ENCODE peak calls at places on chromosomes 3 and 15, in seven cellular contexts. D is H9, P is H1, M is IMR-90, W is mesendoderm, A is mesenchymal stem cell, Z is trophoblast cell. J is an unnamed sample. For H3K4me1, the result is how much of the 10 kb centered on the place peaks cover.

GRCh38 chr3:172373912-172374311 is 74.3 kb downstream of the GHSR start:
- DNase-seq in D (no peak), P (no peak), M (no peak), W (no peak), A (no peak), Z (no peak), J (no peak)

GRCh38 chr3:160637081-160637480 is 39.9 kb upstream of the ARL14 start:
- DNase-seq in D (no peak), P (no peak), M (no peak), W (no peak), A (no peak), Z (no peak), J (no peak)

GRCh38 chr3:58063424-58063823 is 55.2 kb downstream of the FLNB start:
- DNase-seq in D (no peak), P (no peak), M (peak), W (no peak), A (no peak), Z (no peak), J (no peak)

GRCh38 chr3:123914829-123915228 is 30.7 kb upstream of the MYLK start:
- DNase-seq in D (no peak), P (no peak), M (no peak), W (peak), A (no peak), Z (no peak), J (no peak)

GRCh38 chr3:135905058-135905724 is 60.3 kb upstream of the PPP2R3A start:
- DNase-seq in D (no peak), P (no peak), M (peak), W (peak), A (no peak), Z (peak), J (no peak)

GRCh38 chr3:195224156-195224979 is 46.6 kb downstream of the XXYLT1 start:
- DNase-seq in D (no peak), P (peak), M (no peak), W (no peak), A (no peak), Z (no peak), J (no peak)

GRCh38 chr3:117537949-117538348 is 828.4 kb downstream of the TUSC7 start:
- DNase-seq in D (no peak), P (no peak), M (no peak), W (no peak), A (no peak), Z (no peak), J (no peak)

GRCh38 chr3:33704891-33705290 is 13.2 kb downstream of the CLASP2 start:
- DNase-seq in D (no peak), P (no peak), M (peak), W (no peak), A (no peak), Z (peak), J (no peak)

GRCh38 chr15:101121511-101122090 is 130.2 kb downstream of the CHSY1 start:
- DNase-seq in D (peak), P (peak), M (peak), W (peak), A (peak), Z (peak), J (peak)

GRCh38 chr15:31598620-31599019 is 272.0 kb downstream of the KLF13 start:
- DNase-seq in D (peak), P (peak), M (peak), W (peak), A (no peak), Z (no peak), J (no peak)

GRCh38 chr15:40437754-40438687 is 2.7 kb upstream of the BAHD1 start:
- DNase-seq in D (no peak), P (peak), M (no peak), W (no peak), A (no peak), Z (no peak), J (no peak)

GRCh38 chr15:39511000-39511914 is 69.6 kb upstream of the THBS1 start:
- DNase-seq in D (no peak), P (no peak), M (peak), W (no peak), A (peak), Z (peak), J (no peak)

GRCh38 chr15:72340366-72340765 is 20.4 kb upstream of the CELF6 start:
- DNase-seq in D (no peak), P (no peak), M (peak), W (no peak), A (peak), Z (no peak), J (no peak)

GRCh38 chr15:63075072-63075995 is 32.8 kb downstream of the TPM1 start:
- DNase-seq in D (peak), P (no peak), M (peak), W (no peak), A (peak), Z (peak), J (no peak)

DNA sequence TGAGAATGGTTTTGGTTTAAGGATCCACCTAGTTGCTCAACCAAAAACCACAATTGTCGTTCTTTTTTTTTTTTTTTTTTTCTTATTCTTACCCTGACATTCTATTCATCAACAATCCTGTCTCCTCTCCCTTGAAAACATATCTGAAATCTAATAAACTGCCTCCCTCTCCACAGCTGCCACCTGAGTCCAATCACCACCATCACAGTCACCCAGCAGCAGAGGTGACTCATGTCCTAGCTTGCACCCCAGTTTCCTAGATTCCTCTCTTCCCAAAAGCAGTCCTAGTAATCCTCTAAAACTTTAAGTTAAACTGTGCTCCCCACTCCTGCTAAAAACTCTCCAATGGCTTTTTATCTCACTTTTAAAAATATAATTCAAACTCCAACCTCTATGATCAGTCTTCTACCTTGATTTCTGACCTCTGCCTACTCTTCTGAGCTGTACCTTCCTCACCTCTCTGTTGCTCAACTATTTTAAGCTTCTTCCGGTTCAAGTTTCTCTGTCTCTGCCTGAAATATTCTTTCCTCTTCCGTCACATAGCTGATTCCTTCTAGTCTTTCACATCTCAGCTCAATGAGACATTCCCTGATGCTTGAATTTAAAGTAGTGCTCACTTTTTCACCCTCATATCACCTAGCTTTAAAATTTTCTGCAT is 33.7 kb upstream of the RBMS3 start:
- DNase-seq in D (no peak), P (no peak), M (no peak), W (no peak), A (no peak), Z (no peak), J (no peak)
- H2BK5ac ChIP-seq in D (no peak), P (no peak), M (no peak), W (no peak), A (no peak), Z (no peak), J (no peak)

GRCh38 chr3:14252321-14253021 is 73.9 kb downstream of the LSM3 start:
- DNase-seq in D (no peak), P (no peak), M (peak), W (no peak), A (no peak), Z (no peak), J (no peak)
- H3K4me2 ChIP-seq in D (no peak), P (no peak), M (no peak), W (no peak), A (no peak), Z (no peak), J (no peak)

GRCh38 chr3:111701292-111701906 is 106.3 kb upstream of the ZBED2 start:
- DNase-seq in D (no peak), P (no peak), M (no peak), W (no peak), A (no peak), Z (no peak), J (no peak)
- H3K4me1 ChIP-seq in D (under half), P (under half), M (under half), W (under half), A (under half), Z (under half), J (under half)

GRCh38 chr15:53974813-53975212 is 3.4 kb upstream of the UNC13C start:
- DNase-seq in D (no peak), P (no peak), M (no peak), W (peak), A (no peak), Z (no peak), J (no peak)

GRCh38 chr15:53979051-53979788 is 979 bp downstream of the UNC13C start:
- DNase-seq in D (no peak), P (no peak), M (no peak), W (no peak), A (no peak), Z (no peak), J (no peak)

GRCh38 chr15:53978248-53978906 is at the start of gene UNC13C:
- DNase-seq in D (peak), P (peak), M (no peak), W (peak), A (no peak), Z (peak), J (peak)

GRCh38 chr15:53974121-53974520 is 4.1 kb upstream of the UNC13C start:
- DNase-seq in D (no peak), P (no peak), M (no peak), W (no peak), A (no peak), Z (no peak), J (no peak)

GRCh38 chr15:53976844-53977392 is 1.3 kb upstream of the UNC13C start:
- DNase-seq in D (peak), P (peak), M (no peak), W (peak), A (no peak), Z (peak), J (peak)
- H2BK5ac ChIP-seq in D (no peak), P (no peak), M (no peak), W (no peak), A (no peak), Z (no peak), J (no peak)

DNA sequence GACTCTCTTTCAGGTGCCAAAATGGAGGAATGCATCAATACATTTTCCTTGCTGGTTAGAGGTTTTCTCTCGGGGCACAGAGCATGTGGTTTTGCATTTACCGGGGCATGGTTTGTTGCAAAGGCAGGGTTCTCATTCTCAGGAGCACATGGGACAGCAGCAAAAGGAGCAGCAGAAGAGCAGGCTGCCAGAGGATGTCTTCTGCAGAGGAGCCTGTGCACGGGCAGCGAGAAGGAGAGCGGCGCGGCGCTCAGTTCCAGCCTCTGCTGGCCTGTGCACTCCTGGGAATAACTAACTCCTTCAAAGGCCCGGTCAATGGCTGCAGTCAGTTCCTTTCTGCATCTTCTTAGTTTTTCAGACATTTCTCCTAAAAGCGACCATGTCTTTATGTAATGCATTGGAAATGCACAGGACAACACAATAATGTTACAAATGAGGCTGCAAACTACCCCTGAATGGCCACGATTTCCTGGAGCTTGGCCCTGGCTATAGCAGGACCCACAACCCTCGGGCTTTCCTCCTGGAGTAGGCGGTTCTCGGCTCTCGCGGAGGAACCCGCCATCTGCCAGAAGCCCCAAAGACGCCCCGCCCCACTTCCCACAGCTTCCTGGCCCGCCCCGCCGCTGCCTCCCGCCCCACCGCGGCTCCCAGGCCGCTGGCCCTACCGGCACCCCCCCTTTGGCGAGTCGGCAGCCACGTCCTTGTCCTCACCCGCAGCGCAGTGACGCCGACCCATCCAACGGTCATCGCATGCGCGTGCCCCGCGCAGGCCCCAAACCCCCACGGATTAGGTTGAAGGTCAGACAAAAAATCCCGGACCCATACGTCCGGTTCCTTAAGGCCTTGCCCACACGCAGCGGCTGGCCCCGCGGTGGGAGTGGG is at the start of gene C3orf62:
- DNase-seq in D (peak), P (peak), M (peak), W (peak), A (peak), Z (peak), J (no peak)
- H3K4me2 ChIP-seq in D (peak), P (peak), M (peak), W (no peak), A (peak), Z (peak), J (no peak)

DNA sequence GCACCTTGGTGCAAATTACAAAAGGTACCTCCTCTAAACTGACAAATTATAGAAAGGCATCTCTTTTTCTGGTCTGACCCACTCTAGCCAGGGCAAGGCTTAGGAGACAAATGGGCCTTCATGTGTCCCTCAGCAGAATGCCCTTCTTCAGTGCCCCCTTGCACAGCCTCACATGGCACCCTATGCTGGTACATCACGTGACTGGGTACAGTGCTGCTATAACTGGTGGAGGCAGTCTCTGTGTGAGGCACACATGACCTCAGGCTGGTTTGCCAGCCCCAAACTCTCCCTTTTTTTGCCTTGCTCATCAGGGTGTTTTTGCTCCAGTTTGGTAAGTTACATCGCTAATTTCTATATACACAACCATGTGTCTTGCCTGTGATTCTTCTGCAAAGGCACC is 3.1 kb downstream of the CLEC3B start:
- DNase-seq in D (no peak), P (no peak), M (no peak), W (no peak), A (no peak), Z (no peak), J (no peak)
- H3K4me1 ChIP-seq in D (under half), P (under half), M (under half), W (under half), A (under half), Z (under half), J (under half)

DNA sequence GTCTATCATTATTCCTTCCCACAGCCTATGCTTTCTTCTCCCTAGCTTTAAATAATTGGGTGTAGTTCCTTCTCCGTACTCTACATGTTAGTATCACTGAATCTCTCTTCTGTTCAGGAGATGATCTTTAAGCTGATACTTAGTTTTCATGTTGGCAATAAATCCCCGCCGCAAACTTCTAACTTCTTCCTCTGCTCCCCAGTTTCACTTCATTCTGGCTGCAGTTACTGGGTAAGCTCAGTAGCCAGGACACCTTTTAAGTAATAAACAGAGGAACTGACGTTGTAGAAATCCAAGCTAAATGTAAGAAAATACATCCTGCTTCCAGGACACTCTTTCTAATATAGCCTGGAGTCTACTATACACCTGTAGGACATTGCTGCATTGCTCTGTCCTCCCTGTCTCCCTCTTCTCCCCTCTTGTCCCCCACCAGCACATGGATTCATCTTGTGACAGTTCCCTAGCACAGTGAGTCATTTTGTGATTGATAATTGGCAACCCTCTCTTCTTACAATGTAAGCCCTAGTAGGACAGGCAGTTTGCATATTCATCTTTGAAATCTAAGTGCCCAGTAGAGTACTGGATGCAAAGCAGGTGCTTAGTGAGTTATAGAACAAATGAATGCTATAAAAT is 598.2 kb downstream of the UNC13C start:
- DNase-seq in D (no peak), P (no peak), M (no peak), W (no peak), A (no peak), Z (no peak), J (no peak)
- H2BK5ac ChIP-seq in D (no peak), P (no peak), M (no peak), W (no peak), A (no peak), Z (no peak), J (no peak)

GRCh38 chr15:23576034-23576433 is 10.6 kb downstream of the MKRN3 start:
- DNase-seq in D (no peak), P (no peak), M (no peak), W (no peak), A (no peak), Z (no peak), J (no peak)
- H3K4me2 ChIP-seq in D (no peak), P (no peak), M (no peak), W (no peak), A (no peak), Z (no peak), J (no peak)

DNA sequence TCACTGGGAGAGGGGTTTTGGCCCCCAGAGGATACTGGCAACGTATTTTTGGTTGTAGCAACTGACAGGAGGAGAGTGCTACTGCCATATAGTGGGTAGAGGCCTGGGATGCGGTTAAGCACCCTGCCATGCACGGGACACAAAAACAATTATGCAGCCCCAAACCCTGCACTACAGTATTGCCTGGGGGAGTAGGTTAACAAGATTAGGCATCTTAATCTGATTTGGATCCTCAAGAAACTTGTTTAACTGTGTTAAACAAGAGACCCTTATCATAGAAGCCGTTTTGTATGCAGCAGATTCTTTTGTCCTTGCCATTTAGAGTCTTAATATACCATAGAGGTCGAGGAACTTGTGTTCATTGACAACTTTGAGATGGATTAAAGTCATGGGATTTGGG is 3.4 kb downstream of the PHLDB2 start:
- DNase-seq in D (no peak), P (no peak), M (no peak), W (peak), A (no peak), Z (no peak), J (no peak)
- H3K4me1 ChIP-seq in D (under half), P (under half), M (under half), W (under half), A (under half), Z (under half), J (under half)

DNA sequence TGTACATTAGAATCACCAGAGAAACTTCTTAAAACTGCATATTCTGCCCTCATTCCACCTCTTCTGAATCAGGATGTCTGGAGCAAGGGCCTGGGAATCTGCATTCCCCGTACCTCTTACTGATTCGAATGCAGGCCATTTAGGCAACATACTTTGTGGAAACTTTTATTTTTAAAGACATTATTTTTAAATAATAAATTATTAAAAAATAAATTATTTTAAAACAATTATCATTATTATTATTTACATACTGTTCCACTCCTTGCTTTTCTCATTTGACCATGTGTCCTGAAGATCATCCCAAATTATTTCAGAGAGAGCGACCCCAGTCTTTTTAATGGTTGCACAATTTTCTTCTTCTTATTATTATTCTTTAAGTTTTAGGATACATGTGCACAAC is 336.6 kb upstream of the TBC1D5 start:
- DNase-seq in D (no peak), P (no peak), M (no peak), W (no peak), A (no peak), Z (no peak), J (no peak)
- H2BK5ac ChIP-seq in D (no peak), P (no peak), M (no peak), W (no peak), A (no peak), Z (no peak), J (no peak)